ENCODE peak calls at places on chromosomes 11 and 22, in eight cellular contexts. D is GM23338, U is PC-3, Q is GM23248, I is HCT116, Z is hepatocyte, C is MM.1S, G is SK-N-SH. F is an unnamed sample.

GRCh38 chr11:8814923-8815240 is 96.1 kb upstream of the AKIP1 start:
- DNase-seq in G (no peak), D (no peak), Q (peak; percentile 39), C (no peak), U (no peak), Z (no peak), I (no peak), F (no peak)

GRCh38 chr11:124174001-124174400 is 9.1 kb upstream of the OR10D3 start:
- DNase-seq in C (peak; percentile 56), G (no peak), Q (peak; percentile 77), U (peak; percentile 78), D (peak; percentile 91), Z (peak; percentile 78), I (peak; percentile 2), F (no peak)

GRCh38 chr11:106238704-106239360 is 161.4 kb downstream of the AASDHPPT start:
- DNase-seq in C (no peak), I (no peak), Z (peak; percentile 33), U (no peak), D (no peak), Q (no peak), G (no peak), F (no peak)

GRCh38 chr11:29373725-29374124 is 643.1 kb downstream of the KCNA4 start:
- DNase-seq in Q (no peak), Z (no peak), G (no peak), D (no peak), C (no peak), U (no peak), I (no peak), F (no peak)

GRCh38 chr11:61587951-61588695 is 7.2 kb upstream of the SYT7 start:
- DNase-seq in G (peak; percentile 69), Q (peak; percentile 63), Z (peak; percentile 75), C (no peak), D (peak; percentile 85), I (peak; percentile 46), U (peak; percentile 62), F (peak; percentile 17)

GRCh38 chr11:66696186-66696585 is 18.5 kb upstream of the RBM4B start:
- DNase-seq in Q (no peak), I (no peak), C (no peak), G (no peak), D (no peak), U (no peak), Z (no peak), F (no peak)

GRCh38 chr22:19664951-19665783 is 49.1 kb upstream of the SEPTIN5 start:
- DNase-seq in U (no peak), D (no peak), Q (no peak), C (no peak), I (no peak), G (no peak), Z (no peak), F (no peak)

GRCh38 chr22:33272866-33273265 is 214.7 kb upstream of the SYN3 start:
- DNase-seq in D (no peak), Z (no peak), C (no peak), G (no peak), I (no peak), Q (no peak), U (no peak), F (peak; percentile 73)

GRCh38 chr22:43881091-43882061 is 10.4 kb downstream of the PNPLA5 start:
- DNase-seq in U (no peak), Q (no peak), G (no peak), I (no peak), C (no peak), D (no peak), Z (no peak), F (no peak)

GRCh38 chr22:41659941-41660340 is 28.7 kb downstream of the SNU13 start:
- DNase-seq in D (no peak), Z (no peak), U (no peak), C (no peak), I (no peak), G (no peak), Q (no peak), F (no peak)

GRCh38 chr11:102560555-102561011 is 30.0 kb upstream of the MMP7 start:
- DNase-seq in D (no peak), Q (peak; percentile 68), C (peak; percentile 83), I (no peak), G (no peak), U (peak; percentile 65), Z (no peak), F (peak; percentile 59)

GRCh38 chr11:133163463-133164419 is 368.6 kb downstream of the OPCML start:
- DNase-seq in Z (peak; percentile 71), I (no peak), U (peak; percentile 62), G (peak; percentile 55), Q (peak; percentile 62), D (peak; percentile 86), C (peak; percentile 29), F (peak; percentile 30)

GRCh38 chr11:125315088-125315740 is 150.7 kb downstream of the PKNOX2 start:
- DNase-seq in Q (peak; percentile 13), C (no peak), D (peak; percentile 16), G (peak; percentile 60), Z (no peak), I (no peak), U (no peak), F (no peak)

GRCh38 chr11:19713221-19714092 is 820 bp downstream of the NAV2 start:
- DNase-seq in I (no peak), Z (peak; percentile 15), C (no peak), D (peak; percentile 52), U (no peak), Q (peak; percentile 42), G (peak; percentile 34), F (no peak)

GRCh38 chr11:68303083-68303482 is 9.3 kb upstream of the LRP5 start:
- DNase-seq in G (no peak), Q (no peak), U (no peak), I (no peak), D (no peak), C (no peak), Z (no peak), F (no peak)

GRCh38 chr11:112525270-112525669 is 264.6 kb upstream of the PLET1 start:
- DNase-seq in G (no peak), Q (peak; percentile 66), C (no peak), I (no peak), D (no peak), U (no peak), Z (no peak), F (no peak)

GRCh38 chr11:106668147-106668546 is 350.1 kb downstream of the GUCY1A2 start:
- DNase-seq in G (no peak), U (peak; percentile 77), C (no peak), I (no peak), D (no peak), Z (no peak), Q (no peak), F (no peak)

DNA sequence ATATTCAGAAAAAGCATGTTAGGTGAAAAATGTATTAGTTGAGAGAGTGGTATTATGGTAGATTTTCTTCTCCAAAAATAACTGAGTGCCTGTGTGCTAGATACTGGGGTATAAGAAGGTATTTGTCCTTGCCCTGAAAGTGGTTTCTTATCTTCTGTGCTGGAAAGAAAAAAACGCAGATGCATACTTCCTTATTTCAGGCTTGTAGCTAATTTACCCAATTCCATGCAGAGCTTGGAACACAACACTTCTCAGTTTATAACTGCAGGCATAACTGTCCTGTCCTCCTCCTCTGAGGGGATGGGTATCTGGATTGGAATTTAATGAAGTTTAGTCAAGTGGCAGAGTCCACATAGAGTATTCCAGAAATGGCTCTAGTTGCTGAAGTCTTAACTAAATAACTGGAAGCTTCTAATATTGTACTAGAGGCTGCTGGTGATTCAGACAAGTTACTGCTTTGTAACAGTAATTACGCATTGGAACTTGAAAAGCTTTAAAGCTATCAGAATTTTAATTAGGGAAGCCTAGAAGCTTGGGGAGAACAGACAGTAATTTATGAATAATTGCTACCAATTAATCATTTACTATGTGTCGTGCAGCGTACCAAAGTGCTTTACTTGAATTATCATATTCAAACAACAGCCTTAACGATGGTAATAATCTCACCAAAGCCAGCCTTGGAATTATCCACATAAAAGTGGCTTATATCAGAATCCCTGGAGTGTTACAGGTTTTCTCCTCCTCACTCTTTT is 12.7 kb upstream of the C11orf91 start:
- DNase-seq in U (no peak), D (no peak), Z (no peak), G (no peak), Q (no peak), C (no peak), I (no peak), F (no peak)
- TF ChIP-seq EZH2phosphoT487 in U (no peak), D (no peak), Z (no peak), G (no peak), Q (no peak), C (no peak), I (no peak), F (no peak)

DNA sequence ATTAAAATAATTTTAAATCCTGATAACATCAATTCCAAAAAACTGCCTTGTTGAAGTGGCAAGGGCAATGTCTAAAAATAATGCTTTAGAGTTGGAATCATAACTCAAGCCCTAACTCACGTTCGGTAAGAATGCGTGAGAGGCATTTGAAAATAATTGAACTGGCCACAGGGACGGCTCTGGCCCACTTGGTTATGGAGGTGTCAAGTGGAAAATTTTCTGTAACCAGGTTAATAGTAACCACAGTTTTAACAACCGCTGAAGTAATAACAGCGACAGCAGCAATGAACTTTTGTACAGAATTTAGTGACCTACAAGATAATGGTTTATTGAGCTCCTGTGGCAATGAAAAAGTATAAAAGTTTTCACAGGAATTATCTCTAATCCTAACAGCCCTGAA is 79.4 kb downstream of the ETS1 start:
- DNase-seq in I (no peak), Q (no peak), G (no peak), Z (no peak), C (no peak), U (no peak), D (no peak), F (no peak)
- H3K4me3 ChIP-seq in I (no peak overlapping the region), Q (peak overlapping the region; percentile 56), G (peak overlapping the region; percentile 46), Z (no peak overlapping the region), C (no peak overlapping the region), U (peak overlapping the region; percentile 54), D (no peak overlapping the region), F (no peak overlapping the region)

DNA sequence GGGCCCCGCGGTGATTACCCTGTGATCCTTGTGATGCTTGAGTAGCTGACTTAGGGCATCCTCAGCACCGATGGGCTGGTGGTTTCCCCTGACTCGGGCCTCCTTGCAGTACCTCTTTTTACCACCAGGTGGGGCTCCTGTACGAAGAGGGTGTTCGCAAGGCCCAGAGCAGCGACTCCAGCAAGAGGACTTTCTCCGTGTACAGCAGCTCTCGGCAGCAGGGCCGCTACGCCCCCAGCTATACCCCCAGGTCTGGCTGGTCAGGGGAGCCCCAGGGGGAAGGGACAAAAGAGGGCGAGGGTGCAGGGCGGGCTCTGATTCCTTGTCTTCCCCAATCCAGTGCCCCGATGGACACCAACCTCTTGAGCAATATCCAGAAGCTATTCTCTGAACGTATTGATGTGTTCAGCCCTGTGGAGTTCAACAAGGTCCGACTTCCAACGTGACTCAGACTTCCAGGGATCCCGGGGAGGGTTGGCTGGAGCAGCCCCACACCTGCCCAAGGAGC is 1.3 kb upstream of the TM7SF2 start:
- DNase-seq in U (peak; percentile 96), G (peak; percentile 91), Z (peak; percentile 92), C (peak; percentile 89), D (peak; percentile 93), Q (peak; percentile 86), I (no peak), F (peak; percentile 87)
- H3K9me2 ChIP-seq in U (no peaks in the 10 kb centered on the region), G (no peaks in the 10 kb centered on the region), Z (no peaks in the 10 kb centered on the region), C (no peaks in the 10 kb centered on the region), D (no peaks in the 10 kb centered on the region), Q (no peaks in the 10 kb centered on the region), I (no peaks in the 10 kb centered on the region), F (no peaks in the 10 kb centered on the region)

DNA sequence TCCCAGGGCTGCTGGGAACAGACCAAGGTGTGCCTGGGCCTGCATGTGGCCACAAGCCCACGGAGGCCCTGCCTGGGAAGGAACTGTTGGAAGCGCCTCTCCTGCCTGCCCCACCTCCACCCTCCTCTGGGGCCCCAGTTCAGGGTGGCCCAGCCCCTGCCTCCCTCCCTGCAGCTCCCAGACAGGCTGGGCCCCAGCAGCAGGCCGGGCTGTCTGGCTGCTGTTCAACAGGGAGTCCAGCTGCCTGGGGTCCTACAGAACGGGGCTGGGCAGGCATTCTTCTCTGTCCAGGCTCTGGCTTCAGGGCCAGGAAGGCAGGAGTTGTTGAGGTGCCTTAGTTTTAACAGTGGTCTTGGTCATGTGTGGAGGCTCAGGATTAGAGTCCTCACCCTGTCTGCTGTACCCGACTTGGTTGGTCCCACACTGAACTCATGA is 11.8 kb downstream of the PRDM11 start:
- DNase-seq in U (no peak), G (peak; percentile 72), I (no peak), Q (no peak), Z (peak; percentile 88), D (no peak), C (no peak), F (no peak)
- TF ChIP-seq EZH2phosphoT487 in U (no peak), G (no peak), I (no peak), Q (no peak), Z (no peak), D (no peak), C (no peak), F (no peak)